ENCODE peak calls at places on chromosomes 11 and 22, in ten cellular contexts. One of them, this sample, is unnamed.

GRCh38 chr11:73974611-73975478 is 7.8 kb downstream of the UCP2 start:
- DNase-seq in GM10248: no peak
- DNase-seq in sigmoid colon: peak; percentile 32
- DNase-seq in osteocyte: no peak
- DNase-seq in cardiac muscle cell: no peak
- DNase-seq in testis: no peak
- DNase-seq in psoas muscle: peak; percentile 6
- DNase-seq in Peyer's patch: no peak
- DNase-seq in CD8-positive, alpha-beta T cell: no peak
- DNase-seq in mesothelial cell of epicardium: no peak
- DNase-seq in this sample: no peak

GRCh38 chr11:117792992-117793391 is 4.0 kb downstream of the DSCAML1 start:
- DNase-seq in GM10248: no peak
- DNase-seq in sigmoid colon: no peak
- DNase-seq in osteocyte: no peak
- DNase-seq in cardiac muscle cell: no peak
- DNase-seq in testis: no peak
- DNase-seq in psoas muscle: no peak
- DNase-seq in Peyer's patch: no peak
- DNase-seq in CD8-positive, alpha-beta T cell: no peak
- DNase-seq in mesothelial cell of epicardium: no peak
- DNase-seq in this sample: no peak

GRCh38 chr11:78365381-78365792 is 52.2 kb downstream of the GAB2 start:
- DNase-seq in GM10248: no peak
- DNase-seq in sigmoid colon: no peak
- DNase-seq in osteocyte: no peak
- DNase-seq in cardiac muscle cell: peak; percentile 57
- DNase-seq in testis: no peak
- DNase-seq in psoas muscle: no peak
- DNase-seq in Peyer's patch: no peak
- DNase-seq in CD8-positive, alpha-beta T cell: no peak
- DNase-seq in mesothelial cell of epicardium: no peak
- DNase-seq in this sample: peak; percentile 21

GRCh38 chr11:119728651-119729580 is at the start of gene NECTIN1:
- DNase-seq in GM10248: peak; percentile 92
- DNase-seq in sigmoid colon: peak; percentile 93
- DNase-seq in osteocyte: peak; percentile 96
- DNase-seq in cardiac muscle cell: peak; percentile 92
- DNase-seq in testis: peak; percentile 88
- DNase-seq in psoas muscle: peak; percentile 91
- DNase-seq in Peyer's patch: peak; percentile 83
- DNase-seq in CD8-positive, alpha-beta T cell: peak; percentile 74
- DNase-seq in mesothelial cell of epicardium: peak; percentile 87
- DNase-seq in this sample: peak; percentile 86

GRCh38 chr11:96337541-96338530 is 5.2 kb downstream of the MAML2 start:
- DNase-seq in GM10248: peak; percentile 44
- DNase-seq in sigmoid colon: no peak
- DNase-seq in osteocyte: no peak
- DNase-seq in cardiac muscle cell: peak; percentile 49
- DNase-seq in testis: no peak
- DNase-seq in psoas muscle: no peak
- DNase-seq in Peyer's patch: peak; percentile 62
- DNase-seq in CD8-positive, alpha-beta T cell: no peak
- DNase-seq in mesothelial cell of epicardium: no peak
- DNase-seq in this sample: no peak

GRCh38 chr11:2667940-2668339 is 31.9 kb downstream of the KCNQ1OT1 start:
- DNase-seq in GM10248: no peak
- DNase-seq in sigmoid colon: peak; percentile 18
- DNase-seq in osteocyte: peak; percentile 59
- DNase-seq in cardiac muscle cell: no peak
- DNase-seq in testis: no peak
- DNase-seq in psoas muscle: no peak
- DNase-seq in Peyer's patch: no peak
- DNase-seq in CD8-positive, alpha-beta T cell: no peak
- DNase-seq in mesothelial cell of epicardium: no peak
- DNase-seq in this sample: no peak

GRCh38 chr11:103892603-103893002 is 143.8 kb upstream of the DDI1 start:
- DNase-seq in GM10248: no peak
- DNase-seq in sigmoid colon: no peak
- DNase-seq in osteocyte: no peak
- DNase-seq in cardiac muscle cell: no peak
- DNase-seq in testis: no peak
- DNase-seq in psoas muscle: no peak
- DNase-seq in Peyer's patch: no peak
- DNase-seq in CD8-positive, alpha-beta T cell: no peak
- DNase-seq in mesothelial cell of epicardium: no peak
- DNase-seq in this sample: no peak

GRCh38 chr11:36295926-36296325 is at the start of gene PRR5L:
- DNase-seq in GM10248: no peak
- DNase-seq in sigmoid colon: no peak
- DNase-seq in osteocyte: no peak
- DNase-seq in cardiac muscle cell: no peak
- DNase-seq in testis: peak; percentile 38
- DNase-seq in psoas muscle: no peak
- DNase-seq in Peyer's patch: no peak
- DNase-seq in CD8-positive, alpha-beta T cell: no peak
- DNase-seq in mesothelial cell of epicardium: no peak
- DNase-seq in this sample: no peak

GRCh38 chr11:126202646-126203359 is 8.6 kb downstream of the RPUSD4 start:
- DNase-seq in GM10248: no peak
- DNase-seq in sigmoid colon: no peak
- DNase-seq in osteocyte: no peak
- DNase-seq in cardiac muscle cell: no peak
- DNase-seq in testis: no peak
- DNase-seq in psoas muscle: no peak
- DNase-seq in Peyer's patch: no peak
- DNase-seq in CD8-positive, alpha-beta T cell: no peak
- DNase-seq in mesothelial cell of epicardium: no peak
- DNase-seq in this sample: no peak

GRCh38 chr11:35927730-35928129 is 16.1 kb upstream of the LDLRAD3 start:
- DNase-seq in GM10248: no peak
- DNase-seq in sigmoid colon: peak; percentile 87
- DNase-seq in osteocyte: peak; percentile 70
- DNase-seq in cardiac muscle cell: no peak
- DNase-seq in testis: peak; percentile 33
- DNase-seq in psoas muscle: peak; percentile 94
- DNase-seq in Peyer's patch: no peak
- DNase-seq in CD8-positive, alpha-beta T cell: no peak
- DNase-seq in mesothelial cell of epicardium: no peak
- DNase-seq in this sample: peak; percentile 94

GRCh38 chr22:34068011-34068410 is 147.7 kb upstream of the LARGE1 start:
- DNase-seq in GM10248: no peak
- DNase-seq in sigmoid colon: no peak
- DNase-seq in osteocyte: no peak
- DNase-seq in cardiac muscle cell: no peak
- DNase-seq in testis: no peak
- DNase-seq in psoas muscle: no peak
- DNase-seq in Peyer's patch: no peak
- DNase-seq in CD8-positive, alpha-beta T cell: no peak
- DNase-seq in mesothelial cell of epicardium: no peak
- DNase-seq in this sample: no peak

GRCh38 chr22:21567456-21568206 is at the start of gene UBE2L3:
- DNase-seq in GM10248: peak; percentile 92
- DNase-seq in sigmoid colon: peak; percentile 88
- DNase-seq in osteocyte: peak; percentile 95
- DNase-seq in cardiac muscle cell: peak; percentile 89
- DNase-seq in testis: peak; percentile 89
- DNase-seq in psoas muscle: peak; percentile 91
- DNase-seq in Peyer's patch: peak; percentile 87
- DNase-seq in CD8-positive, alpha-beta T cell: peak; percentile 76
- DNase-seq in mesothelial cell of epicardium: peak; percentile 81
- DNase-seq in this sample: peak; percentile 80
- TF ChIP-seq CTCF in GM10248: no peak
- TF ChIP-seq CTCF in sigmoid colon: no peak
- TF ChIP-seq CTCF in osteocyte: no peak
- TF ChIP-seq CTCF in cardiac muscle cell: no peak
- TF ChIP-seq CTCF in testis: no peak
- TF ChIP-seq CTCF in psoas muscle: no peak
- TF ChIP-seq CTCF in Peyer's patch: no peak
- TF ChIP-seq CTCF in CD8-positive, alpha-beta T cell: no peak
- TF ChIP-seq CTCF in mesothelial cell of epicardium: no peak
- TF ChIP-seq CTCF in this sample: no peak

DNA sequence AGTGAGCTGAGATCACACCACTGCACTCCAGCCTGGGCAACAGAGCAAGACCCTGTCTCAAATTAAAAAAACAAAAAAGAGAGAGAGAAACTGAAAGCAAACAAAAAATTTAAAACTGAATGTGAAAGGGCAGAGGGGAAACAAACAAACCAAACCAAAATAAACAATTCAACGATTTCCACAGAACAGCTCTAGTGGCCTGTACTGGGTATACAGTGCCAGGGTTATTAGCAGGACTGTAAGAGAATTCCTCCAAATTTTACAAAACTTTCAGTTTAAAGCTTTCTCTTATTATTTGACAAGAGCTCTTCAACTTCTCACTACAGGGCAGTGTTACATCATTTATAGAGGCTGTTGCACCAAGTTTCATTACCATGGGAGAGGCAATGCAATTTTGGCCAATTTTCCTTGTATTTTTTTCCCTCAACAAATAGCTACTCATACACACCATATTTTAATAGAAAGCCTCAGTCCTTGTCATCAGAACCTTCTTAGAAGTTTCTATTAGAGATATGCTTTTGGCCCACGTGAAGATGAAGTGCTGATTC is 44.3 kb upstream of the CLPB start:
- DNase-seq in GM10248: no peak
- DNase-seq in sigmoid colon: no peak
- DNase-seq in osteocyte: no peak
- DNase-seq in cardiac muscle cell: no peak
- DNase-seq in testis: no peak
- DNase-seq in psoas muscle: no peak
- DNase-seq in Peyer's patch: no peak
- DNase-seq in CD8-positive, alpha-beta T cell: no peak
- DNase-seq in mesothelial cell of epicardium: no peak
- DNase-seq in this sample: no peak
- TF ChIP-seq CTCF in GM10248: no peak
- TF ChIP-seq CTCF in sigmoid colon: no peak
- TF ChIP-seq CTCF in osteocyte: no peak
- TF ChIP-seq CTCF in cardiac muscle cell: no peak
- TF ChIP-seq CTCF in testis: no peak
- TF ChIP-seq CTCF in psoas muscle: no peak
- TF ChIP-seq CTCF in Peyer's patch: no peak
- TF ChIP-seq CTCF in CD8-positive, alpha-beta T cell: no peak
- TF ChIP-seq CTCF in mesothelial cell of epicardium: no peak
- TF ChIP-seq CTCF in this sample: no peak

GRCh38 chr22:39319284-39320170 is at the start of gene RPL3:
- DNase-seq in GM10248: peak; percentile 98
- DNase-seq in sigmoid colon: peak; percentile 98
- DNase-seq in osteocyte: peak; percentile 99
- DNase-seq in cardiac muscle cell: peak; percentile 98
- DNase-seq in testis: peak; percentile 98
- DNase-seq in psoas muscle: peak; percentile 99
- DNase-seq in Peyer's patch: peak; percentile 97
- DNase-seq in CD8-positive, alpha-beta T cell: peak; percentile 97
- DNase-seq in mesothelial cell of epicardium: peak; percentile 93
- DNase-seq in this sample: peak; percentile 96
- TF ChIP-seq CTCF in GM10248: no peak
- TF ChIP-seq CTCF in sigmoid colon: no peak
- TF ChIP-seq CTCF in osteocyte: peak; percentile 9
- TF ChIP-seq CTCF in cardiac muscle cell: no peak
- TF ChIP-seq CTCF in testis: peak; percentile 41
- TF ChIP-seq CTCF in psoas muscle: peak; percentile 24
- TF ChIP-seq CTCF in Peyer's patch: no peak
- TF ChIP-seq CTCF in CD8-positive, alpha-beta T cell: no peak
- TF ChIP-seq CTCF in mesothelial cell of epicardium: peak; percentile 45
- TF ChIP-seq CTCF in this sample: no peak

GRCh38 chr11:111851636-111852035 is 19.7 kb downstream of the ALG9 start:
- DNase-seq in GM10248: no peak
- DNase-seq in sigmoid colon: no peak
- DNase-seq in osteocyte: no peak
- DNase-seq in cardiac muscle cell: no peak
- DNase-seq in testis: no peak
- DNase-seq in psoas muscle: no peak
- DNase-seq in Peyer's patch: no peak
- DNase-seq in CD8-positive, alpha-beta T cell: no peak
- DNase-seq in mesothelial cell of epicardium: no peak
- DNase-seq in this sample: no peak
- TF ChIP-seq CTCF in GM10248: no peak
- TF ChIP-seq CTCF in sigmoid colon: no peak
- TF ChIP-seq CTCF in osteocyte: peak; percentile 52
- TF ChIP-seq CTCF in cardiac muscle cell: peak; percentile 60
- TF ChIP-seq CTCF in testis: no peak
- TF ChIP-seq CTCF in psoas muscle: peak; percentile 18
- TF ChIP-seq CTCF in Peyer's patch: no peak
- TF ChIP-seq CTCF in CD8-positive, alpha-beta T cell: no peak
- TF ChIP-seq CTCF in mesothelial cell of epicardium: no peak
- TF ChIP-seq CTCF in this sample: peak; percentile 17

GRCh38 chr11:57890521-57890920 is 128.9 kb downstream of the CTNND1 start:
- DNase-seq in GM10248: no peak
- DNase-seq in sigmoid colon: no peak
- DNase-seq in osteocyte: no peak
- DNase-seq in cardiac muscle cell: no peak
- DNase-seq in testis: no peak
- DNase-seq in psoas muscle: no peak
- DNase-seq in Peyer's patch: no peak
- DNase-seq in CD8-positive, alpha-beta T cell: no peak
- DNase-seq in mesothelial cell of epicardium: no peak
- DNase-seq in this sample: no peak
- TF ChIP-seq CTCF in GM10248: no peak
- TF ChIP-seq CTCF in sigmoid colon: no peak
- TF ChIP-seq CTCF in osteocyte: no peak
- TF ChIP-seq CTCF in cardiac muscle cell: no peak
- TF ChIP-seq CTCF in testis: no peak
- TF ChIP-seq CTCF in psoas muscle: no peak
- TF ChIP-seq CTCF in Peyer's patch: no peak
- TF ChIP-seq CTCF in CD8-positive, alpha-beta T cell: no peak
- TF ChIP-seq CTCF in mesothelial cell of epicardium: no peak
- TF ChIP-seq CTCF in this sample: no peak